ENCODE peak calls at places on chromosome 1, in seven cellular contexts. One of them, this sample, is unnamed.
A peak's percentile ranks its signal among the peaks of the same experiment; 100 is the strongest.

GRCh38 chr1:220219865-220220698 is 52.2 kb downstream of the RAB3GAP2 start:
- DNase-seq in IMR-90: no peak
- DNase-seq in H9: no peak
- DNase-seq in mesendoderm: no peak
- DNase-seq in neuronal stem cell: no peak
- DNase-seq in mesenchymal stem cell: no peak
- DNase-seq in H1: no peak
- DNase-seq in this sample: no peak

GRCh38 chr1:202130275-202130646 is 7.5 kb downstream of the GPR37L1 start:
- DNase-seq in IMR-90: no peak
- DNase-seq in H9: no peak
- DNase-seq in mesendoderm: no peak
- DNase-seq in neuronal stem cell: no peak
- DNase-seq in mesenchymal stem cell: no peak
- DNase-seq in H1: no peak
- DNase-seq in this sample: no peak

GRCh38 chr1:70442486-70442885 is 31.4 kb downstream of the CTH start:
- DNase-seq in IMR-90: no peak
- DNase-seq in H9: no peak
- DNase-seq in mesendoderm: no peak
- DNase-seq in neuronal stem cell: no peak
- DNase-seq in mesenchymal stem cell: no peak
- DNase-seq in H1: no peak
- DNase-seq in this sample: no peak

GRCh38 chr1:154910851-154911250 is 25.7 kb downstream of the PMVK start:
- DNase-seq in IMR-90: no peak
- DNase-seq in H9: no peak
- DNase-seq in mesendoderm: no peak
- DNase-seq in neuronal stem cell: no peak
- DNase-seq in mesenchymal stem cell: no peak
- DNase-seq in H1: no peak
- DNase-seq in this sample: no peak

GRCh38 chr1:111602302-111602701 is 17.3 kb upstream of the RAP1A start:
- DNase-seq in IMR-90: no peak
- DNase-seq in H9: no peak
- DNase-seq in mesendoderm: no peak
- DNase-seq in neuronal stem cell: no peak
- DNase-seq in mesenchymal stem cell: no peak
- DNase-seq in H1: no peak
- DNase-seq in this sample: no peak

GRCh38 chr1:26038477-26038876 is 7.4 kb downstream of the SLC30A2 start:
- DNase-seq in IMR-90: no peak
- DNase-seq in H9: no peak
- DNase-seq in mesendoderm: no peak
- DNase-seq in neuronal stem cell: no peak
- DNase-seq in mesenchymal stem cell: no peak
- DNase-seq in H1: no peak
- DNase-seq in this sample: no peak

GRCh38 chr1:14842891-14843290 is 244.4 kb downstream of the KAZN start:
- DNase-seq in IMR-90: peak; percentile 77
- DNase-seq in H9: no peak
- DNase-seq in mesendoderm: no peak
- DNase-seq in neuronal stem cell: no peak
- DNase-seq in mesenchymal stem cell: peak; percentile 96
- DNase-seq in H1: no peak
- DNase-seq in this sample: no peak

GRCh38 chr1:193285626-193286025 is 99.2 kb upstream of the B3GALT2 start:
- DNase-seq in IMR-90: peak; percentile 34
- DNase-seq in H9: no peak
- DNase-seq in mesendoderm: no peak
- DNase-seq in neuronal stem cell: no peak
- DNase-seq in mesenchymal stem cell: no peak
- DNase-seq in H1: no peak
- DNase-seq in this sample: no peak

GRCh38 chr1:2174348-2175054 is 20.1 kb downstream of the FAAP20 start:
- DNase-seq in IMR-90: peak; percentile 54
- DNase-seq in H9: peak; percentile 91
- DNase-seq in mesendoderm: peak; percentile 85
- DNase-seq in neuronal stem cell: peak; percentile 54
- DNase-seq in mesenchymal stem cell: peak; percentile 61
- DNase-seq in H1: peak; percentile 70
- DNase-seq in this sample: peak; percentile 65

GRCh38 chr1:47644216-47644581 is 206.4 kb downstream of the FOXD2 start:
- DNase-seq in IMR-90: no peak
- DNase-seq in H9: no peak
- DNase-seq in mesendoderm: peak; percentile 33
- DNase-seq in neuronal stem cell: no peak
- DNase-seq in mesenchymal stem cell: no peak
- DNase-seq in H1: no peak
- DNase-seq in this sample: no peak

GRCh38 chr1:199945591-199945990 is 81.9 kb upstream of the NR5A2 start:
- DNase-seq in IMR-90: no peak
- DNase-seq in H9: no peak
- DNase-seq in mesendoderm: no peak
- DNase-seq in neuronal stem cell: no peak
- DNase-seq in mesenchymal stem cell: no peak
- DNase-seq in H1: no peak
- DNase-seq in this sample: no peak

GRCh38 chr1:106926748-106927582 is 129.5 kb upstream of the PRMT6 start:
- DNase-seq in IMR-90: peak; percentile 23
- DNase-seq in H9: no peak
- DNase-seq in mesendoderm: no peak
- DNase-seq in neuronal stem cell: no peak
- DNase-seq in mesenchymal stem cell: no peak
- DNase-seq in H1: no peak
- DNase-seq in this sample: no peak

GRCh38 chr1:220748091-220748934 is at the start of gene MTARC2:
- DNase-seq in IMR-90: peak; percentile 49
- DNase-seq in H9: peak; percentile 91
- DNase-seq in mesendoderm: peak; percentile 90
- DNase-seq in neuronal stem cell: peak; percentile 39
- DNase-seq in mesenchymal stem cell: peak; percentile 90
- DNase-seq in H1: peak; percentile 57
- DNase-seq in this sample: peak; percentile 39

GRCh38 chr1:55078470-55078869 is 39.1 kb downstream of the PCSK9 start:
- DNase-seq in IMR-90: no peak
- DNase-seq in H9: no peak
- DNase-seq in mesendoderm: no peak
- DNase-seq in neuronal stem cell: no peak
- DNase-seq in mesenchymal stem cell: no peak
- DNase-seq in H1: no peak
- DNase-seq in this sample: no peak

DNA sequence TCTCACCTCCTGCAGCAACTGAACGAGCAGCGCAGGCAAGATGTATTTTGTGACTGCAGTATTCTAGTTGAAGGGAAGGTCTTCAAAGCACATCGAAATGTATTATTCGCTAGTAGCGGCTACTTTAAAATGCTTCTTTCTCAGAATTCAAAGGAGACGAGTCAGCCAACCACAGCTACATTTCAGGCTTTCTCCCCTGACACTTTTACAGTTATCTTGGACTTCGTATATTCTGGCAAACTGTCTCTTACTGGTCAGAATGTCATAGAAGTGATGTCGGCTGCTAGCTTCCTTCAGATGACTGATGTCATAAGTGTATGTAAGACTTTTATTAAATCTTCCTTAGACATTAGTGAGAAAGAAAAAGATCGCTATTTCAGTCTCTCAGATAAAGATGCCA is 53.7 kb downstream of the ZBTB8A start:
- DNase-seq in IMR-90: peak; percentile 71
- DNase-seq in H9: no peak
- DNase-seq in mesendoderm: no peak
- DNase-seq in neuronal stem cell: no peak
- DNase-seq in mesenchymal stem cell: peak; percentile 9
- DNase-seq in H1: no peak
- DNase-seq in this sample: no peak
- H4K8ac ChIP-seq in IMR-90: no peak overlapping the region
- H4K8ac ChIP-seq in H9: no peak overlapping the region
- H4K8ac ChIP-seq in mesendoderm: no peak overlapping the region
- H4K8ac ChIP-seq in neuronal stem cell: no peak overlapping the region
- H4K8ac ChIP-seq in mesenchymal stem cell: no peak overlapping the region
- H4K8ac ChIP-seq in H1: no peak overlapping the region
- H4K8ac ChIP-seq in this sample: no peak overlapping the region

GRCh38 chr1:90821152-90821792 is 104.2 kb upstream of the BARHL2 start:
- DNase-seq in IMR-90: no peak
- DNase-seq in H9: no peak
- DNase-seq in mesendoderm: no peak
- DNase-seq in neuronal stem cell: no peak
- DNase-seq in mesenchymal stem cell: no peak
- DNase-seq in H1: no peak
- DNase-seq in this sample: no peak

GRCh38 chr1:90820727-90821126 is 103.6 kb upstream of the BARHL2 start:
- DNase-seq in IMR-90: no peak
- DNase-seq in H9: no peak
- DNase-seq in mesendoderm: no peak
- DNase-seq in neuronal stem cell: no peak
- DNase-seq in mesenchymal stem cell: no peak
- DNase-seq in H1: no peak
- DNase-seq in this sample: no peak

GRCh38 chr1:90821793-90822359 is 104.8 kb upstream of the BARHL2 start:
- DNase-seq in IMR-90: no peak
- DNase-seq in H9: no peak
- DNase-seq in mesendoderm: no peak
- DNase-seq in neuronal stem cell: no peak
- DNase-seq in mesenchymal stem cell: no peak
- DNase-seq in H1: no peak
- DNase-seq in this sample: no peak

GRCh38 chr1:90817399-90817798 is 100.3 kb upstream of the BARHL2 start:
- DNase-seq in IMR-90: no peak
- DNase-seq in H9: no peak
- DNase-seq in mesendoderm: no peak
- DNase-seq in neuronal stem cell: no peak
- DNase-seq in mesenchymal stem cell: no peak
- DNase-seq in H1: no peak
- DNase-seq in this sample: no peak
- H4K8ac ChIP-seq in IMR-90: no peak overlapping the region
- H4K8ac ChIP-seq in H9: no peak overlapping the region
- H4K8ac ChIP-seq in mesendoderm: no peak overlapping the region
- H4K8ac ChIP-seq in neuronal stem cell: no peak overlapping the region
- H4K8ac ChIP-seq in mesenchymal stem cell: no peak overlapping the region
- H4K8ac ChIP-seq in H1: no peak overlapping the region
- H4K8ac ChIP-seq in this sample: no peak overlapping the region

GRCh38 chr1:245537992-245538391 is 383.2 kb downstream of the KIF26B start:
- DNase-seq in IMR-90: peak; percentile 55
- DNase-seq in H9: no peak
- DNase-seq in mesendoderm: peak; percentile 6
- DNase-seq in neuronal stem cell: no peak
- DNase-seq in mesenchymal stem cell: peak; percentile 81
- DNase-seq in H1: no peak
- DNase-seq in this sample: no peak
- H4K8ac ChIP-seq in IMR-90: no peak overlapping the region
- H4K8ac ChIP-seq in H9: no peak overlapping the region
- H4K8ac ChIP-seq in mesendoderm: no peak overlapping the region
- H4K8ac ChIP-seq in neuronal stem cell: no peak overlapping the region
- H4K8ac ChIP-seq in mesenchymal stem cell: no peak overlapping the region
- H4K8ac ChIP-seq in H1: no peak overlapping the region
- H4K8ac ChIP-seq in this sample: no peak overlapping the region

GRCh38 chr1:74480068-74480467 is 32.3 kb downstream of the LRRC53 start:
- DNase-seq in IMR-90: no peak
- DNase-seq in H9: no peak
- DNase-seq in mesendoderm: no peak
- DNase-seq in neuronal stem cell: no peak
- DNase-seq in mesenchymal stem cell: no peak
- DNase-seq in H1: no peak
- DNase-seq in this sample: no peak

GRCh38 chr1:74470262-74470661 is 42.1 kb downstream of the LRRC53 start:
- DNase-seq in IMR-90: no peak
- DNase-seq in H9: no peak
- DNase-seq in mesendoderm: no peak
- DNase-seq in neuronal stem cell: no peak
- DNase-seq in mesenchymal stem cell: no peak
- DNase-seq in H1: no peak
- DNase-seq in this sample: no peak

GRCh38 chr1:74468982-74469603 is 43.3 kb downstream of the LRRC53 start:
- DNase-seq in IMR-90: peak; percentile 56
- DNase-seq in H9: no peak
- DNase-seq in mesendoderm: peak; percentile 68
- DNase-seq in neuronal stem cell: peak; percentile 48
- DNase-seq in mesenchymal stem cell: peak; percentile 28
- DNase-seq in H1: no peak
- DNase-seq in this sample: no peak

GRCh38 chr1:74470936-74471335 is 41.5 kb downstream of the LRRC53 start:
- DNase-seq in IMR-90: no peak
- DNase-seq in H9: no peak
- DNase-seq in mesendoderm: peak; percentile 69
- DNase-seq in neuronal stem cell: no peak
- DNase-seq in mesenchymal stem cell: no peak
- DNase-seq in H1: no peak
- DNase-seq in this sample: no peak

DNA sequence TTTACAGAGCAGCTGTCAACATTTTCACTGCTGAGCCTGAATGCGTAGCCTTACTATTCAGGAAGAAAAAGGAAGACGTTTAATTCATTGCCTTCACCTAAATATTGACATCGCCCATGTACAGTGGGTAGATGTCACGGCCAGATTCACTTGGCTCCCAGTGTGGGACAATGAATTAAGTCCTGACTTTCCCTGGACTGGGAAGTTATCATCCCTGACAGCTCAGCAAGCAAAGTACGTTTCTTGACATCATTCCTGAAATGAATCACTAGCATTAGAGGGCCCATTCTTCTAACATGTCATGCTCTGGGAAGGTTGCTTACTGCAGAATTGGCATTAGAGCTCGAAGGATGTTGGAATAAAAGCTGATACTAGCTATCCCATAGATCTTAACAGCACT is 37.8 kb downstream of the LRRC53 start:
- DNase-seq in IMR-90: peak; percentile 19
- DNase-seq in H9: no peak
- DNase-seq in mesendoderm: no peak
- DNase-seq in neuronal stem cell: no peak
- DNase-seq in mesenchymal stem cell: no peak
- DNase-seq in H1: no peak
- DNase-seq in this sample: no peak
- H4K8ac ChIP-seq in IMR-90: no peak overlapping the region
- H4K8ac ChIP-seq in H9: no peak overlapping the region
- H4K8ac ChIP-seq in mesendoderm: peak overlapping the region; percentile 40
- H4K8ac ChIP-seq in neuronal stem cell: no peak overlapping the region
- H4K8ac ChIP-seq in mesenchymal stem cell: no peak overlapping the region
- H4K8ac ChIP-seq in H1: no peak overlapping the region
- H4K8ac ChIP-seq in this sample: no peak overlapping the region